ENCODE peak calls at places on chromosomes 5 and 9, in ten cellular contexts. J is stomach; O is neuronal stem cell; S is Peyer's patch; Y is GM23338; X is CD8-positive, alpha-beta memory T cell; F is neural progenitor cell; G is Panc1; T is A549; V is H9. I is an unnamed sample.

GRCh38 chr5:95043648-95044047 is 241.2 kb downstream of the MCTP1 start:
- DNase-seq in X (no peak), V (no peak), T (no peak), Y (no peak), J (no peak), O (no peak), G (no peak), F (peak; percentile 15), S (no peak), I (no peak)

GRCh38 chr9:16344343-16344742 is 526.1 kb downstream of the BNC2 start:
- DNase-seq in X (no peak), O (no peak), V (no peak), Y (no peak), G (no peak), T (peak; percentile 66), F (no peak), S (no peak), J (no peak), I (no peak)

GRCh38 chr9:13173553-13173952 is 105.9 kb downstream of the MPDZ start:
- DNase-seq in X (no peak), Y (no peak), V (no peak), T (no peak), S (no peak), G (no peak), O (no peak), F (no peak), J (no peak), I (no peak)

GRCh38 chr5:100877277-100877676 is 25.8 kb downstream of the ST8SIA4 start:
- DNase-seq in T (no peak), O (no peak), G (no peak), V (no peak), S (no peak), X (no peak), J (no peak), Y (no peak), F (no peak), I (no peak)

GRCh38 chr9:127562841-127563523 is 49.1 kb upstream of the STXBP1 start:
- DNase-seq in Y (no peak), T (peak; percentile 71), O (no peak), X (no peak), J (no peak), F (no peak), V (no peak), S (no peak), G (no peak), I (peak; percentile 79)

GRCh38 chr9:21872696-21873095 is 70.3 kb downstream of the MTAP start:
- DNase-seq in F (no peak), T (no peak), O (no peak), S (no peak), G (no peak), X (no peak), V (no peak), Y (no peak), J (no peak), I (no peak)

GRCh38 chr5:37090123-37090726 is 159.0 kb downstream of the CPLANE1 start:
- DNase-seq in X (no peak), S (no peak), T (no peak), G (no peak), F (peak; percentile 19), V (no peak), Y (no peak), J (no peak), O (no peak), I (no peak)

GRCh38 chr9:116080561-116080960 is 73.0 kb upstream of the PAPPA start:
- DNase-seq in X (no peak), O (no peak), J (no peak), G (no peak), S (no peak), V (peak; percentile 44), F (no peak), Y (peak; percentile 28), T (no peak), I (no peak)

GRCh38 chr9:113910036-113910639 is 34.0 kb downstream of the ZNF618 start:
- DNase-seq in J (peak; percentile 85), G (no peak), S (no peak), F (no peak), V (peak; percentile 14), Y (no peak), T (no peak), X (no peak), O (no peak), I (no peak)

GRCh38 chr9:96514825-96515218 is 64.9 kb downstream of the HABP4 start:
- DNase-seq in V (no peak), X (no peak), F (no peak), J (no peak), O (no peak), G (no peak), T (no peak), S (no peak), Y (no peak), I (no peak)

GRCh38 chr5:81800797-81801196 is 49.9 kb upstream of the SSBP2 start:
- DNase-seq in S (no peak), T (no peak), O (no peak), X (no peak), Y (no peak), G (no peak), V (no peak), F (no peak), J (no peak), I (no peak)

GRCh38 chr5:32193591-32193990 is 19.5 kb upstream of the GOLPH3 start:
- DNase-seq in J (peak; percentile 97), X (no peak), Y (no peak), G (no peak), O (no peak), V (no peak), F (no peak), T (no peak), S (peak; percentile 81), I (peak; percentile 94)

GRCh38 chr5:120621339-120621738 is 157.2 kb downstream of the PRR16 start:
- DNase-seq in Y (no peak), G (no peak), O (no peak), X (no peak), V (no peak), S (no peak), T (no peak), J (no peak), F (peak; percentile 3), I (no peak)

GRCh38 chr5:179400020-179400419 is 54.8 kb upstream of the ADAMTS2 start:
- DNase-seq in J (no peak), G (no peak), O (no peak), T (no peak), X (no peak), F (no peak), S (no peak), V (peak; percentile 4), Y (no peak), I (no peak)

GRCh38 chr9:130245474-130245873 is 20.1 kb upstream of the HMCN2 start:
- DNase-seq in O (no peak), T (no peak), J (no peak), V (no peak), Y (no peak), G (no peak), F (no peak), S (no peak), X (no peak), I (peak; percentile 31)

GRCh38 chr9:106962105-106962504 is 99.1 kb downstream of the ZNF462 start:
- DNase-seq in T (no peak), X (no peak), J (no peak), Y (no peak), F (no peak), V (no peak), S (no peak), O (no peak), G (no peak), I (no peak)

GRCh38 chr9:106962615-106963363 is 99.8 kb downstream of the ZNF462 start:
- DNase-seq in S (no peak), J (no peak), V (no peak), O (no peak), T (no peak), G (no peak), F (no peak), Y (no peak), X (no peak), I (peak; percentile 23)

GRCh38 chr9:106964329-106964728 is 101.4 kb downstream of the ZNF462 start:
- DNase-seq in G (no peak), V (no peak), S (no peak), J (no peak), F (no peak), X (no peak), T (no peak), Y (no peak), O (no peak), I (no peak)

GRCh38 chr9:106964822-106965525 is 102.0 kb downstream of the ZNF462 start:
- DNase-seq in G (no peak), O (no peak), X (no peak), F (no peak), V (no peak), S (no peak), T (no peak), Y (no peak), J (no peak), I (no peak)

DNA sequence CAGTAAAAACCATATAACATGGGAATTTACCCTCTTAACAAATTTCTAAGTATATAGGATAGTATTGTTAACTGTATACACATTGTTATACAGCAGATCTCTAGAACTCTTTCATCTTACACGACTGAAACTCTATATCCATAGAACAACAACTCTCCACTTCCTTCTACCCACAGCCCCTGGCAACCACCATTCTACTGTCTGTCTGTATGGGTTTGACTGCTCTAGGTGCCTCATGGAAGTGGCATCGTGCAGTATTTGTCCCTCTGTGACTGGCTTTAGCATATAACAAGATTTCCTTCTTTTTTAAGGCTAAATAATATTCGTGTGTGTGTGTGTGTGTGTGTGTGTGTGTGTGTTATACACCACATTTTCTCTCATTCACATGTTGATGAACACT is 100.7 kb downstream of the ZNF462 start:
- DNase-seq in F (no peak), G (no peak), Y (no peak), X (no peak), S (no peak), J (no peak), O (no peak), V (no peak), T (no peak), I (no peak)
- H3K4me1 ChIP-seq in F (peaks cover 17% of the 10 kb centered on the region), G (no peaks in the 10 kb centered on the region), Y (peaks cover 51% of the 10 kb centered on the region), X (peaks cover 4% of the 10 kb centered on the region), S (no peaks in the 10 kb centered on the region), J (no peaks in the 10 kb centered on the region), O (peaks cover 12% of the 10 kb centered on the region), V (peaks cover 2% of the 10 kb centered on the region), T (peaks cover 15% of the 10 kb centered on the region), I (peaks cover 4% of the 10 kb centered on the region)

GRCh38 chr5:5751496-5751895 is 329.0 kb downstream of the ICE1 start:
- DNase-seq in X (no peak), V (no peak), O (no peak), S (no peak), Y (no peak), T (no peak), F (no peak), G (no peak), J (no peak), I (no peak)
- H3K4me1 ChIP-seq in X (no peaks in the 10 kb centered on the region), V (no peaks in the 10 kb centered on the region), O (no peaks in the 10 kb centered on the region), S (no peaks in the 10 kb centered on the region), Y (no peaks in the 10 kb centered on the region), T (no peaks in the 10 kb centered on the region), F (no peaks in the 10 kb centered on the region), G (no peaks in the 10 kb centered on the region), J (no peaks in the 10 kb centered on the region), I (no peaks in the 10 kb centered on the region)

GRCh38 chr9:95028855-95029219 is 288.7 kb downstream of the FANCC start:
- DNase-seq in S (no peak), Y (no peak), J (no peak), F (no peak), T (no peak), V (no peak), X (no peak), G (no peak), O (no peak), I (no peak)
- H3K4me1 ChIP-seq in S (no peaks in the 10 kb centered on the region), Y (no peaks in the 10 kb centered on the region), J (peaks cover 100% of the 10 kb centered on the region), F (peaks cover 15% of the 10 kb centered on the region), T (peaks cover 100% of the 10 kb centered on the region), V (no peaks in the 10 kb centered on the region), X (no peaks in the 10 kb centered on the region), G (peaks cover 91% of the 10 kb centered on the region), O (peaks cover 28% of the 10 kb centered on the region), I (peaks cover 38% of the 10 kb centered on the region)

GRCh38 chr5:1639757-1640156 is 116.0 kb upstream of the LPCAT1 start:
- DNase-seq in S (peak; percentile 36), G (no peak), Y (no peak), O (no peak), V (no peak), F (no peak), T (no peak), J (no peak), X (no peak), I (no peak)
- H3K4me1 ChIP-seq in S (no peaks in the 10 kb centered on the region), G (peaks cover 7% of the 10 kb centered on the region), Y (peaks cover 13% of the 10 kb centered on the region), O (no peaks in the 10 kb centered on the region), V (peaks cover 2% of the 10 kb centered on the region), F (peaks cover 3% of the 10 kb centered on the region), T (peaks cover under 1% of the 10 kb centered on the region), J (peaks cover 16% of the 10 kb centered on the region), X (peaks cover 8% of the 10 kb centered on the region), I (no peaks in the 10 kb centered on the region)